ENCODE peak calls at places on chromosomes 3 and 15, in five cellular contexts. H is sigmoid colon, X is A549, R is tibial artery, Q is HFF-Myc. J is an unnamed sample.

GRCh38 chr15:27127834-27128570 is 157.0 kb downstream of the GABRG3 start:
- DNase-seq in H (no peak), R (no peak), Q (no peak), X (no peak), J (no peak)

GRCh38 chr3:17032407-17033034 is 147.8 kb downstream of the PLCL2 start:
- DNase-seq in H (no peak), R (no peak), Q (no peak), X (peak), J (no peak)

GRCh38 chr15:60385620-60386552 is 11.9 kb downstream of the ANXA2 start:
- DNase-seq in H (no peak), X (no peak), R (no peak), Q (no peak), J (no peak)

GRCh38 chr15:72338617-72339321 is 18.8 kb upstream of the CELF6 start:
- DNase-seq in Q (no peak), H (peak), R (peak), X (no peak), J (no peak)

GRCh38 chr3:18087963-18088362 is 337.2 kb downstream of the SATB1 start:
- DNase-seq in X (no peak), H (no peak), Q (no peak), R (no peak), J (no peak)

GRCh38 chr15:35690089-35690488 is 144.1 kb upstream of the DPH6 start:
- DNase-seq in H (no peak), Q (no peak), X (no peak), R (no peak), J (no peak)

GRCh38 chr3:134495980-134496379 is 10.1 kb downstream of the CEP63 start:
- DNase-seq in H (no peak), X (no peak), R (no peak), Q (no peak), J (no peak)

GRCh38 chr15:89680282-89680873 is 1.2 kb upstream of the PLIN1 start:
- DNase-seq in H (peak), R (peak), Q (no peak), X (no peak), J (no peak)

GRCh38 chr3:54040476-54040875 is 81.9 kb upstream of the CACNA2D3 start:
- DNase-seq in Q (no peak), R (no peak), H (no peak), X (no peak), J (no peak)

GRCh38 chr3:57826286-57826951 is 70.3 kb downstream of the SLMAP start:
- DNase-seq in Q (no peak), X (no peak), R (no peak), H (no peak), J (no peak)
- TF ChIP-seq CTCF in Q (no peak), X (peak), R (no peak), H (no peak), J (no peak)

DNA sequence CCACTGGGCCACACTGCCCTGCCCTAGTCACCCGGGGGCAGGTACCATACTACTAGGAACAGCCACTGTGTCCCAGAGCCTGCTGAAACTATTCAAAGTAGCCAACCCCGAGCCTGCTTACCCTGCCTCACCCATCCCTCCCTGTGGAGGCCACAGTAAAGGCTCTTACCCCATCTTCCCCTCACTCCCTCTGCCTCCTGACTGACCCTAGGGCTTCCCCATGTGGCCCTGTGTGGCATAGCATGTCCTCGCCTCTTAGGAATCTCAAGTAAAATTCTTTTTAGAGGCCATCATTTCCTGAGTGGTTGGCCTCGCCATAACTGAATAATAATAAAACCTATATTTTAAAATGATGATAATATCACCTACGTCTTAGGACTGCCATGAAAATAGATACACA is 112.2 kb upstream of the SLC6A11 start:
- DNase-seq in X (no peak), H (no peak), R (no peak), Q (no peak), J (no peak)
- TF ChIP-seq CTCF in X (no peak), H (no peak), R (no peak), Q (peak), J (no peak)

DNA sequence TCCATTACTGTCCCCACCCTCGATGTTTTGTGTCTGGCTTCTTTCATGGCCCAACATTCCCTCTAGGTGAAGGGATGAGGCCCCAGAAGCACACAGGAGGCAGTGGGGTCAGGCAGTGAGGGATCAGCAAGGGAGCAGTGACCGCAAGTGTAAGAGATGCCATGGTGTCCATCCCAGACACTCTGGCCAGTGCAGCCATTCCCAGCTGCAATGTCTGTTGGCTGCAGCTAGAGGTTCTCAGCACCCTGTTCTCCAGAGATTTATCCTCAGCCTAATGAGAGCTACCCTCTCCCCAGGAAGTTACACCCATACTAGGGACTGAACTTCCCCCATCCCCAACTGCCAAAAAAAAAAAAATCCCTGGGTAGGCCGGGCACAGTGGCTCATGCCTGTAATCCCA is 40.2 kb downstream of the TRANK1 start:
- DNase-seq in X (no peak), Q (no peak), H (no peak), R (no peak), J (no peak)
- TF ChIP-seq CTCF in X (peak), Q (peak), H (no peak), R (peak), J (no peak)

DNA sequence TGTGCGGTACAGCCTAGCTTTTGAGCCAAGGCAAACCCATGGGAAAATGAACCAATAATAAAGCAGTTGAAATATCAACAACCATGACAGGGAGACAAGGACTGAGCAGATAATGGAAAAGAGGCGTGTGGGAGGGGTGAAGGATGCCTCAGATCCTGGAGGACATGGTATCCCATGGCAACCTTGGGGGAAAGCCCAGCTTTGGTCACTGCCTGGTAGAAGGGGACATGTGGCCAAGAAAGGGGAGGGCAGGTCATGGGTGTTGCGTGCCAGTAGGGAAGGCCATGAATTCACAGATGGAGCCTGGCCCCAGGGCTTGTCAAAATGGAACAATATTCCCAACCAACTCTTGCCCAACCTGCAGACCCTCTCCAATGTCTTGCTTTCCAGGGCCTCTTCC is 140.5 kb upstream of the SMAD3 start:
- DNase-seq in Q (no peak), X (no peak), H (peak), R (no peak), J (no peak)
- TF ChIP-seq CTCF in Q (no peak), X (no peak), H (no peak), R (no peak), J (no peak)

GRCh38 chr15:70906842-70907241 is 14.2 kb downstream of the LRRC49 start:
- DNase-seq in R (no peak), Q (no peak), X (no peak), H (no peak), J (no peak)

GRCh38 chr15:70912187-70912586 is 19.6 kb downstream of the LRRC49 start:
- DNase-seq in Q (no peak), H (no peak), X (no peak), R (no peak), J (no peak)

GRCh38 chr15:70902105-70902504 is 9.5 kb downstream of the LRRC49 start:
- DNase-seq in H (no peak), R (no peak), Q (peak), X (no peak), J (no peak)

GRCh38 chr15:70910958-70911357 is 18.3 kb downstream of the LRRC49 start:
- DNase-seq in X (no peak), Q (no peak), H (no peak), R (no peak), J (no peak)

DNA sequence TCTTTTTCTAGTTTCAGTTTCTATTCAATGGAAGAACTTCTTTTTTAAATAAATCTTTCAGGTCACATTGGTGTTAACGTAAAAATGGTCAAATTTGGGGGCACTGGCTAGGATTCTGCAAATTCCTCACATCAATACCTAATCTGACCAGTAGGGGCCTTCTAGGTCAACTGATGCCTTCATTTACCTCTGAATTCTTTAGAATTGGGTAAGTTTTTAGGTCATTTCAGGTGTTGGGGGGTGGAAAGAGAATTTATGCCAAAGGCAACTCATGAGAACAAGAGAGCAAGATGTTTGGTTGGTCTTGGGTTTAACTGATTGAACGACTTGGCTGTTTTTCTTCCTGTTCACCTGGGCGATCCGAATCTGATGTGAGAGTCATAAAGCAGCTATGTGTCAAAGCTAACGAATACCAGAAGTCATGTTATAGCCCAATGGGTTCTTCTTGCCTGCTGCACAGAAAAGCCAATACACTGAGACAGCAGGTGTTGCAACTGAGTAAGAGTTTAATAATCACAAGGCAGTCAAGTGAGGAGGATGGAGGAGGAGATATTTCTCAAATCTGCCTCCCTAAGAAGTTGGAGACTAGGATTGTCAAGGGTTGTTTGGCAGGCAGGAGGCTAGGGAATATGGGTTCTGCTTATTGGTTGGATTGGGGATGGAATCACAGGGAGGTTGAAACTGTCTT is 15.3 kb downstream of the LRRC49 start:
- DNase-seq in Q (no peak), H (no peak), X (no peak), R (no peak), J (no peak)
- TF ChIP-seq CTCF in Q (peak), H (no peak), X (no peak), R (no peak), J (peak)

DNA sequence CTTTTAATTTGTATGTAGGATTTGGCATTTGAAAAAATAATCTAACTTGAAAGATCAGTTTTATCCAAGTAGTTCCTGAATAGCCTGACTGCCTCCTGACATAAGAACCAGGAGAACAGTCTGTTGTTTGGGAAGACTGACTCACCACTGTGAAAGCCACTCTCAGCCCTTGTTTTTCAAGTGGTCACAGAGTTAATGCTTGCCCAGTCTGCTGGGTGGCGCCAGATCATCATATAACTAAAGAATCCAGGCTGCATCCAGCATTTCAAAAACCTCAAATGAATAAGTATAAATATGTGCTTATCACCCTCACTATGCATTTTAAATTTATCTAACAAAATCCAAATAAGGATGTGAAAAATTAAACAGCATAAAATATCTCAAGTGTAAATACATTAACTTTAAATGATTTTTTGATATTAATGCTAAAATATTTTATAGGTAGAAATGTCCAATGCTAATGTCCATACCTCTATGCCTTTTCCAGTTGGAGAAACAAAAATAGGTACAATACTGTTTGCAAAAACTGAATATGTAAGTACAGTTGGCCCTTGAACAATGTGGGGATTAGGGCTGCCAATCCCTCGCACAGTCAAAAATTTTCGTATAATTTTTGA is 26.9 kb upstream of the ZBBX start:
- DNase-seq in H (no peak), X (peak), Q (no peak), R (no peak), J (no peak)
- TF ChIP-seq CTCF in H (no peak), X (peak), Q (no peak), R (no peak), J (no peak)

GRCh38 chr15:23629234-23629805 is 18.3 kb downstream of the MAGEL2 start:
- DNase-seq in R (no peak), Q (no peak), H (no peak), X (no peak), J (no peak)
- TF ChIP-seq CTCF in R (no peak), Q (peak), H (no peak), X (peak), J (no peak)

GRCh38 chr15:78264304-78265136 is at the start of gene DNAJA4:
- DNase-seq in X (no peak), Q (no peak), R (peak), H (peak), J (peak)
- TF ChIP-seq CTCF in X (no peak), Q (no peak), R (no peak), H (no peak), J (no peak)

DNA sequence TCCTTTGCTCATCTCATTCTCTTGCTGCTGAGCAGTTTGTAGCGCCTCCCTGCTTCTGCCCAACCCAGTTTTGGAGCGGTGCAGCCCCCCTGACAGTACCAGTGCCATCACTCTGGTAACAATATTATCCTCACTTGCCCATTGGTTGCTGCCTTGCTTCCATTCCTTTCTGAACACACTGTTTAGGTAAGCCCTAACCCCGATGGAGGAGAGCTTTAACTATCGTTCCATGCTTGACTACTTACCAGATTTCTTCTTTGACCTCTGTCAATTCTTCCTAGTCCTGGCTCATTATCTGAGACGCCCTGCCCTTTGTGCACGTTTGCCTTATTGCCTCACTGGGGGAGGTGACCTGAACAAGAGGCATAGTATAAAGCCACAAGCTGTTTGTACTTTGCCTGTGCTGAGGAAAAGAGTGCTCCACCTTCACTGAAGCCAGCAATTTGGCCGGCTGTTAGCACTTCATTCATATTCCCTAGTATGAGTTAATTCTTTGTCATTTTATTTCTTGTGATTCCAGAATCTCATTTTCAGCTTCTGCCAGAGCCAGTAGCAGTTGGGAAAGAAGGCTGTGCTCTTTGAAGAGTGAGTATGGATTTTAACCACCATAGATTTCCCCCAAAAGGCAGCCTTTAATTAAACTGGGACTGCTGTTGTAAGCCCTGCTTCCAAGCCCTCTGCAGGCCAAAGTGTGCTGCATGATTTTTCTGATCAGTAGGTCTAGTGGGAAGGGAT is 11.9 kb downstream of the ABHD6 start:
- DNase-seq in X (no peak), Q (no peak), R (no peak), H (no peak), J (no peak)
- TF ChIP-seq CTCF in X (no peak), Q (peak), R (no peak), H (no peak), J (no peak)

GRCh38 chr3:9079674-9080073 is 116.4 kb upstream of the RAD18 start:
- DNase-seq in R (no peak), X (no peak), H (no peak), Q (no peak), J (no peak)

GRCh38 chr3:9081201-9081818 is 118.0 kb upstream of the RAD18 start:
- DNase-seq in R (no peak), X (no peak), Q (no peak), H (no peak), J (no peak)

GRCh38 chr3:9076985-9077384 is 113.7 kb upstream of the RAD18 start:
- DNase-seq in R (no peak), Q (no peak), X (no peak), H (peak), J (no peak)

GRCh38 chr3:9080165-9080564 is 116.9 kb upstream of the RAD18 start:
- DNase-seq in H (no peak), Q (no peak), R (no peak), X (no peak), J (no peak)

DNA sequence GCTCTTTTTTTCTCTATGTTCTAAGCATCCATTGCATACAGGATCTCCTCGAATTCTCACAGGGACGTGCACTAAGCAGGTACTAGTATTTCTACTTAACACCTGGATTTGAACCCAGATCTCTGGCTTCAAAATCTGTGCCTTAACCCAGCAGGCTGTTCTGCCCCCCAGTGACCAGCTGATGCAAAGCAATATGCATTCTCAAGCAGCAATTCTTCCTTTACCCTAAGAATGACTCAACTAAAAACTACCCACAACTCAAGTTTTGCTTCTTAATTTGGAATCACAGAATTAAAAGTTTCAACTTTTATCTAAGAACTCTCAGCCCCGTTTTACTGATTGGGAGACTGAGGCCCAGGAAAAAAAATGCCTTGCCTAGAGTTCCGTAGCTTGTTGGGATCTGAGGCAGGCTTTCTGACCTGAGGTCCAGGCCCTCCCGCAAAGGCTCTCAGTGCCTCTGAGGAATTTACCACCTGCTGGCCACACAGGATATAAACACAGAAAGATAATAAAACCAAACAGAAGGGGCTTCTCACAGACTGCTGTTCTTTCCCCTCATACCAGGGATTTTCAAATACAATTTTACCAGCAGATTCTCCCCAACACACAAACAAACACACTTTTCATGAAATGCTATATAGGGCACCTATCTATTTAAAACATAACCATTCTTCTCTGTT is 115.4 kb upstream of the RAD18 start:
- DNase-seq in R (no peak), H (no peak), Q (no peak), X (peak), J (no peak)
- TF ChIP-seq CTCF in R (no peak), H (no peak), Q (no peak), X (no peak), J (no peak)

J was measured in CD8-positive, alpha-beta T cell.